ENCODE peak calls at places on chromosomes 13 and 19, in six cellular contexts. One of them, this sample, is unnamed.

GRCh38 chr19:39845621-39846175 is 481 bp downstream of the FBL start:
- DNase-seq in A549: peak; percentile 87
- DNase-seq in GM23338: peak; percentile 62
- DNase-seq in HL-60: no peak
- DNase-seq in HepG2: no peak
- DNase-seq in HCT116: no peak
- DNase-seq in this sample: peak; percentile 84

GRCh38 chr19:29845576-29846176 is 33.9 kb downstream of the CCNE1 start:
- DNase-seq in A549: peak; percentile 87
- DNase-seq in GM23338: peak; percentile 50
- DNase-seq in HL-60: no peak
- DNase-seq in HepG2: no peak
- DNase-seq in HCT116: no peak
- DNase-seq in this sample: no peak

GRCh38 chr13:72537400-72537780 is 190.0 kb downstream of the MZT1 start:
- DNase-seq in A549: no peak
- DNase-seq in GM23338: no peak
- DNase-seq in HL-60: no peak
- DNase-seq in HepG2: peak; percentile 16
- DNase-seq in HCT116: no peak
- DNase-seq in this sample: no peak

GRCh38 chr19:19597809-19598306 is 20.6 kb downstream of the PBX4 start:
- DNase-seq in A549: no peak
- DNase-seq in GM23338: no peak
- DNase-seq in HL-60: no peak
- DNase-seq in HepG2: peak; percentile 27
- DNase-seq in HCT116: no peak
- DNase-seq in this sample: no peak

GRCh38 chr19:38425810-38426466 is at the start of gene RASGRP4:
- DNase-seq in A549: no peak
- DNase-seq in GM23338: peak; percentile 75
- DNase-seq in HL-60: peak; percentile 78
- DNase-seq in HepG2: no peak
- DNase-seq in HCT116: no peak
- DNase-seq in this sample: no peak

GRCh38 chr13:22053053-22053452 is 382.2 kb downstream of the FGF9 start:
- DNase-seq in A549: no peak
- DNase-seq in GM23338: no peak
- DNase-seq in HL-60: no peak
- DNase-seq in HepG2: no peak
- DNase-seq in HCT116: no peak
- DNase-seq in this sample: no peak

GRCh38 chr19:44003461-44004134 is 841 bp downstream of the ZNF230 start:
- DNase-seq in A549: peak; percentile 37
- DNase-seq in GM23338: peak; percentile 33
- DNase-seq in HL-60: no peak
- DNase-seq in HepG2: peak; percentile 8
- DNase-seq in HCT116: no peak
- DNase-seq in this sample: no peak

GRCh38 chr13:60327551-60327950 is 69.5 kb upstream of the TDRD3 start:
- DNase-seq in A549: no peak
- DNase-seq in GM23338: no peak
- DNase-seq in HL-60: no peak
- DNase-seq in HepG2: no peak
- DNase-seq in HCT116: no peak
- DNase-seq in this sample: no peak

GRCh38 chr19:50639121-50640112 is at the start of gene SYT3:
- DNase-seq in A549: peak; percentile 95
- DNase-seq in GM23338: peak; percentile 91
- DNase-seq in HL-60: no peak
- DNase-seq in HepG2: no peak
- DNase-seq in HCT116: no peak
- DNase-seq in this sample: no peak

GRCh38 chr19:58548859-58549663 is 5.2 kb downstream of the TRIM28 start:
- DNase-seq in A549: no peak
- DNase-seq in GM23338: no peak
- DNase-seq in HL-60: no peak
- DNase-seq in HepG2: no peak
- DNase-seq in HCT116: no peak
- DNase-seq in this sample: no peak

GRCh38 chr13:107864543-107865460 is 350.5 kb downstream of the LIG4 start:
- DNase-seq in A549: no peak
- DNase-seq in GM23338: peak; percentile 90
- DNase-seq in HL-60: no peak
- DNase-seq in HepG2: peak; percentile 18
- DNase-seq in HCT116: no peak
- DNase-seq in this sample: no peak

GRCh38 chr13:53351040-53351439 is 322.4 kb downstream of the OLFM4 start:
- DNase-seq in A549: no peak
- DNase-seq in GM23338: no peak
- DNase-seq in HL-60: no peak
- DNase-seq in HepG2: no peak
- DNase-seq in HCT116: no peak
- DNase-seq in this sample: no peak

GRCh38 chr13:36360863-36361262 is 14.7 kb upstream of the SPART start:
- DNase-seq in A549: no peak
- DNase-seq in GM23338: no peak
- DNase-seq in HL-60: no peak
- DNase-seq in HepG2: no peak
- DNase-seq in HCT116: no peak
- DNase-seq in this sample: no peak

GRCh38 chr13:102856603-102857002 is 10.8 kb downstream of the ERCC5 start:
- DNase-seq in A549: no peak
- DNase-seq in GM23338: no peak
- DNase-seq in HL-60: no peak
- DNase-seq in HepG2: no peak
- DNase-seq in HCT116: no peak
- DNase-seq in this sample: no peak

GRCh38 chr13:110017379-110017778 is 231.0 kb upstream of the IRS2 start:
- DNase-seq in A549: peak; percentile 66
- DNase-seq in GM23338: peak; percentile 53
- DNase-seq in HL-60: no peak
- DNase-seq in HepG2: no peak
- DNase-seq in HCT116: peak; percentile 74
- DNase-seq in this sample: no peak

GRCh38 chr13:40283666-40284065 is 382.8 kb downstream of the FOXO1 start:
- DNase-seq in A549: no peak
- DNase-seq in GM23338: no peak
- DNase-seq in HL-60: no peak
- DNase-seq in HepG2: no peak
- DNase-seq in HCT116: no peak
- DNase-seq in this sample: no peak

GRCh38 chr13:109575821-109576220 is 210.6 kb downstream of the IRS2 start:
- DNase-seq in A549: no peak
- DNase-seq in GM23338: no peak
- DNase-seq in HL-60: no peak
- DNase-seq in HepG2: no peak
- DNase-seq in HCT116: no peak
- DNase-seq in this sample: no peak

GRCh38 chr13:102286326-102286725 is 115.5 kb downstream of the FGF14 start:
- DNase-seq in A549: peak; percentile 0
- DNase-seq in GM23338: no peak
- DNase-seq in HL-60: no peak
- DNase-seq in HepG2: peak; percentile 53
- DNase-seq in HCT116: no peak
- DNase-seq in this sample: no peak

GRCh38 chr13:47480121-47480520 is 521.0 kb downstream of the SUCLA2 start:
- DNase-seq in A549: no peak
- DNase-seq in GM23338: no peak
- DNase-seq in HL-60: no peak
- DNase-seq in HepG2: no peak
- DNase-seq in HCT116: no peak
- DNase-seq in this sample: no peak

GRCh38 chr19:10687518-10688288 is 13.5 kb upstream of the QTRT1 start:
- DNase-seq in A549: no peak
- DNase-seq in GM23338: no peak
- DNase-seq in HL-60: no peak
- DNase-seq in HepG2: no peak
- DNase-seq in HCT116: no peak
- DNase-seq in this sample: no peak

GRCh38 chr19:14150770-14151661 is 14.6 kb upstream of the ASF1B start:
- DNase-seq in A549: no peak
- DNase-seq in GM23338: no peak
- DNase-seq in HL-60: no peak
- DNase-seq in HepG2: no peak
- DNase-seq in HCT116: no peak
- DNase-seq in this sample: no peak

GRCh38 chr13:44040070-44040753 is 160.5 kb downstream of the LACC1 start:
- DNase-seq in A549: no peak
- DNase-seq in GM23338: no peak
- DNase-seq in HL-60: no peak
- DNase-seq in HepG2: no peak
- DNase-seq in HCT116: no peak
- DNase-seq in this sample: no peak

GRCh38 chr19:10228925-10229324 is 2.2 kb downstream of the S1PR2 start:
- DNase-seq in A549: peak; percentile 59
- DNase-seq in GM23338: peak; percentile 87
- DNase-seq in HL-60: no peak
- DNase-seq in HepG2: peak; percentile 48
- DNase-seq in HCT116: no peak
- DNase-seq in this sample: no peak

GRCh38 chr19:5801796-5802616 is 2.9 kb upstream of the NRTN start:
- DNase-seq in A549: no peak
- DNase-seq in GM23338: peak; percentile 97
- DNase-seq in HL-60: no peak
- DNase-seq in HepG2: no peak
- DNase-seq in HCT116: no peak
- DNase-seq in this sample: no peak

DNA sequence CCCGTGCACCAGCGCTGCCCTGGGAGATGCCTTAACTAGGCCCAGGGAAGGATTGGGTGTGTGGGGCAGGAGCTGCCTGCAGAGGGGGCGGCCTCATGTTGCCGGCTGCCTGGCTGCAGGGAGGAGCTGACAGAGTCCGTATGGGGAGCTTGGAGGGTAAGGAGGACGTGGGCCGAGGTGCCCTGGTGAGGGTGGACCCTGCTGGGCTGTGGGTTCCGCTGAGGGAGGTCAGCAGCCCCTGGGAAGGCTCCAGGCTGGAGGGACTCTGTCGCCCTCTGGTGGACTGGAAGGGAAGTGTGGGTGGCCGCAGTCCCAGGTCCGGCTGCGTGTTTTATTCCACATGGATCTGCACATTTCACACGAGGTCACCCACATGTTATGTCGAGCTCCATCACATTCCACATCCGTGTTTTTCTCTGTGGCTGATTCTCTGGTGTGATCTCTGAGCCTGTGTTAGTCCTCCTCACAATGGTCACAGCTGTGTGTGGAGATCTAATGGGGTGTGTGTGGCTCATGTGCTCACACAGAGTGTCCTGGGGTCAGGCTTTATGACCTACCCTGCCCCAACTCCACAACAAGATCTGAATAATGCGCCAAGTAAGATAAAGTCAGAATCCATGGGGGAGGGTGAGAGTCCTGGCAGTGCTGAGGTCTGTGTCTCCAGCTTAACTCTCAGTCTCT is 1.8 kb upstream of the CEACAM8 start:
- DNase-seq in A549: peak; percentile 64
- DNase-seq in GM23338: peak; percentile 60
- DNase-seq in HL-60: peak; percentile 11
- DNase-seq in HepG2: no peak
- DNase-seq in HCT116: no peak
- DNase-seq in this sample: peak; percentile 39
- TF ChIP-seq REST in A549: no peak
- TF ChIP-seq REST in GM23338: no peak
- TF ChIP-seq REST in HL-60: no peak
- TF ChIP-seq REST in HepG2: no peak
- TF ChIP-seq REST in HCT116: no peak
- TF ChIP-seq REST in this sample: no peak

GRCh38 chr13:49044849-49045248 is 69.1 kb downstream of the FNDC3A start:
- DNase-seq in A549: no peak
- DNase-seq in GM23338: no peak
- DNase-seq in HL-60: no peak
- DNase-seq in HepG2: no peak
- DNase-seq in HCT116: no peak
- DNase-seq in this sample: no peak

GRCh38 chr13:49042476-49042875 is 66.8 kb downstream of the FNDC3A start:
- DNase-seq in A549: no peak
- DNase-seq in GM23338: no peak
- DNase-seq in HL-60: no peak
- DNase-seq in HepG2: no peak
- DNase-seq in HCT116: no peak
- DNase-seq in this sample: no peak

GRCh38 chr13:49046002-49046401 is 70.3 kb downstream of the FNDC3A start:
- DNase-seq in A549: no peak
- DNase-seq in GM23338: no peak
- DNase-seq in HL-60: no peak
- DNase-seq in HepG2: no peak
- DNase-seq in HCT116: no peak
- DNase-seq in this sample: no peak

GRCh38 chr13:49044008-49044407 is 68.3 kb downstream of the FNDC3A start:
- DNase-seq in A549: no peak
- DNase-seq in GM23338: no peak
- DNase-seq in HL-60: no peak
- DNase-seq in HepG2: no peak
- DNase-seq in HCT116: no peak
- DNase-seq in this sample: no peak

GRCh38 chr13:49046534-49046933 is 70.8 kb downstream of the FNDC3A start:
- DNase-seq in A549: no peak
- DNase-seq in GM23338: no peak
- DNase-seq in HL-60: no peak
- DNase-seq in HepG2: no peak
- DNase-seq in HCT116: no peak
- DNase-seq in this sample: no peak
- TF ChIP-seq REST in A549: no peak
- TF ChIP-seq REST in GM23338: no peak
- TF ChIP-seq REST in HL-60: no peak
- TF ChIP-seq REST in HepG2: no peak
- TF ChIP-seq REST in HCT116: no peak
- TF ChIP-seq REST in this sample: no peak

GRCh38 chr13:85543144-85543543 is 256.1 kb downstream of the SLITRK6 start:
- DNase-seq in A549: no peak
- DNase-seq in GM23338: no peak
- DNase-seq in HL-60: no peak
- DNase-seq in HepG2: no peak
- DNase-seq in HCT116: no peak
- DNase-seq in this sample: no peak
- TF ChIP-seq REST in A549: no peak
- TF ChIP-seq REST in GM23338: no peak
- TF ChIP-seq REST in HL-60: no peak
- TF ChIP-seq REST in HepG2: no peak
- TF ChIP-seq REST in HCT116: no peak
- TF ChIP-seq REST in this sample: no peak

GRCh38 chr19:12647047-12647446 is 19.5 kb downstream of the MAN2B1 start:
- DNase-seq in A549: no peak
- DNase-seq in GM23338: no peak
- DNase-seq in HL-60: no peak
- DNase-seq in HepG2: no peak
- DNase-seq in HCT116: no peak
- DNase-seq in this sample: no peak

GRCh38 chr19:12649941-12650340 is 16.6 kb downstream of the MAN2B1 start:
- DNase-seq in A549: no peak
- DNase-seq in GM23338: no peak
- DNase-seq in HL-60: no peak
- DNase-seq in HepG2: no peak
- DNase-seq in HCT116: no peak
- DNase-seq in this sample: no peak

GRCh38 chr19:12646551-12646950 is 20.0 kb downstream of the MAN2B1 start:
- DNase-seq in A549: no peak
- DNase-seq in GM23338: no peak
- DNase-seq in HL-60: no peak
- DNase-seq in HepG2: no peak
- DNase-seq in HCT116: no peak
- DNase-seq in this sample: no peak

GRCh38 chr19:12648088-12648487 is 18.5 kb downstream of the MAN2B1 start:
- DNase-seq in A549: no peak
- DNase-seq in GM23338: peak; percentile 67
- DNase-seq in HL-60: no peak
- DNase-seq in HepG2: no peak
- DNase-seq in HCT116: no peak
- DNase-seq in this sample: no peak

GRCh38 chr19:12647490-12648071 is 19.0 kb downstream of the MAN2B1 start:
- DNase-seq in A549: no peak
- DNase-seq in GM23338: peak; percentile 88
- DNase-seq in HL-60: no peak
- DNase-seq in HepG2: no peak
- DNase-seq in HCT116: no peak
- DNase-seq in this sample: no peak
- TF ChIP-seq REST in A549: no peak
- TF ChIP-seq REST in GM23338: no peak
- TF ChIP-seq REST in HL-60: no peak
- TF ChIP-seq REST in HepG2: no peak
- TF ChIP-seq REST in HCT116: no peak
- TF ChIP-seq REST in this sample: no peak